ENCODE peak calls at places on chromosomes 12 and 14, in five cellular contexts. P is right lobe of liver, A is MM.1S, H is heart left ventricle, F is lung. D is an unnamed sample.

GRCh38 chr12:104155711-104156555 is 17.9 kb upstream of the NFYB start:
- DNase-seq in P (no peak), A (no peak), H (no peak), F (no peak), D (no peak)

GRCh38 chr14:22557846-22558220 is 31.2 kb downstream of the DAD1 start:
- DNase-seq in P (no peak), A (no peak), H (no peak), F (no peak), D (no peak)

GRCh38 chr12:3453947-3454675 is 36.9 kb upstream of the PRMT8 start:
- DNase-seq in P (no peak), A (no peak), H (no peak), F (no peak), D (no peak)

GRCh38 chr14:24840204-24840893 is 206.4 kb upstream of the GZMB start:
- DNase-seq in P (no peak), A (no peak), H (no peak), F (no peak), D (no peak)

GRCh38 chr12:38484821-38485220 is 168.2 kb downstream of the ALG10B start:
- DNase-seq in P (no peak), A (no peak), H (no peak), F (no peak), D (no peak)

GRCh38 chr12:85606455-85606854 is 229.8 kb downstream of the RASSF9 start:
- DNase-seq in P (no peak), A (no peak), H (no peak), F (no peak), D (no peak)

GRCh38 chr12:10363922-10364838 is 25.7 kb downstream of the KLRK1 start:
- DNase-seq in P (no peak), A (peak), H (peak), F (no peak), D (peak)

GRCh38 chr12:57604454-57605307 is at the start of gene DTX3:
- DNase-seq in P (no peak), A (peak), H (peak), F (no peak), D (peak)

GRCh38 chr12:101779200-101779599 is 39.9 kb upstream of the SYCP3 start:
- DNase-seq in P (no peak), A (no peak), H (no peak), F (no peak), D (no peak)

GRCh38 chr12:93979189-93979588 is 169.2 kb upstream of the PLXNC1 start:
- DNase-seq in P (no peak), A (peak), H (no peak), F (no peak), D (peak)

GRCh38 chr12:12559699-12560296 is 2.9 kb downstream of the DUSP16 start:
- DNase-seq in P (no peak), A (no peak), H (no peak), F (no peak), D (no peak)

GRCh38 chr14:86055512-86055911 is 525.6 kb downstream of the FLRT2 start:
- DNase-seq in P (no peak), A (no peak), H (no peak), F (no peak), D (no peak)

GRCh38 chr14:50560929-50561280 is 960 bp downstream of the ATL1 start:
- DNase-seq in P (peak), A (no peak), H (peak), F (peak), D (peak)

GRCh38 chr14:64801800-64802199 is 77.9 kb downstream of the SPTB start:
- DNase-seq in P (no peak), A (no peak), H (no peak), F (no peak), D (peak)

GRCh38 chr14:92693998-92694780 is 54.2 kb downstream of the LGMN start:
- DNase-seq in P (peak), A (no peak), H (peak), F (no peak), D (no peak)

GRCh38 chr12:109475993-109476806 is 900 bp downstream of the KCTD10 start:
- DNase-seq in P (no peak), A (no peak), H (no peak), F (no peak), D (no peak)

GRCh38 chr12:122062832-122063690 is 15.5 kb upstream of the MLXIP start:
- DNase-seq in P (peak), A (no peak), H (no peak), F (no peak), D (peak)

GRCh38 chr14:95065411-95065810 is 91.9 kb downstream of the DICER1 start:
- DNase-seq in P (no peak), A (no peak), H (no peak), F (no peak), D (no peak)

GRCh38 chr12:123050331-123050809 is 69.9 kb downstream of the ARL6IP4 start:
- DNase-seq in P (peak), A (no peak), H (no peak), F (no peak), D (no peak)

GRCh38 chr14:53963491-53964227 is 7.0 kb upstream of the BMP4 start:
- DNase-seq in P (peak), A (no peak), H (no peak), F (peak), D (peak)

GRCh38 chr14:105475269-105475915 is 771 bp downstream of the CRIP2 start:
- DNase-seq in P (peak), A (no peak), H (peak), F (no peak), D (no peak)

GRCh38 chr12:53388932-53389331 is 9.0 kb downstream of the SP1 start:
- DNase-seq in P (no peak), A (no peak), H (no peak), F (no peak), D (no peak)
- H3K4me3 ChIP-seq in P (no peak), A (no peak), H (peak), F (no peak), D (no peak)

GRCh38 chr12:24997970-24998582 is 49.2 kb upstream of the BCAT1 start:
- DNase-seq in P (no peak), A (peak), H (no peak), F (no peak), D (no peak)
- H3K4me3 ChIP-seq in P (no peak), A (peak), H (no peak), F (no peak), D (no peak)

DNA sequence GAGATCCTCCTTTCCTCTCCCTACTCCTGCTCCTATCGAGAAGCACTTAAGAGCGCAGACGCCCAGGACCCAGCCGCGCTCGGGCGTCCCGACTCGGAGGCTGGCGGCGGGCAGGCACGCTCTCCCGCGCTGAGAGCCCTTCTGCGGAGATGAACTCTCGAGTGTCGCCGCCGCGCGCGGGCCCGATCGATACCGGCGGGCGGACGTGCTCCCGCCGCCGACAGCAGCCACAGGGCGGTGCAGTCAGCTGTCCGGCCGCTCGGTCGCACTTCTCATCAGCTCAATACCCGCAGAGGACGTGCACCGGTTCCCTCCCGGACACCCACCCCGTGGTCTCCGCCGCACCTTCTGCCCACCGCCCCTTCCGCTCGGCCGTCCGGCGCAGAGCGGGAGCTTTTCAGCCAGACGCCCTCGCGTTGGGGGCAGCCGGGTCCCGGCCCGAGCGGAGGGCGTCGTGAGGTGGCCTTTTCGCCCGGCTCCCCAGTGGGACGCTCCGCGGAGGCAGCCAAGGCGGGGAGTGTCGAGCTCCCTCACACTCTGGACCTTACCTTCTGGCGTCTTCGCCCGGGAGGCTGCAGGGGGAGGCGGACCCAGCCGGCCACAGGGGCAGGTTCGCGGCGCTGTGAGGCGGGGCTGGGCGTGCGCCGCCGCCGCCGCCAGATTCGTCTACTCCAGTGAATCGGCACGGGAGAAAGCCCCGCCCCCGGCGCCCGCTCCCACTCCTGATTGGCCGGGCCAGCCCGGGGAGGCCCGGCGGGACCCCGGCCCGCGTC is 421 bp upstream of the INSM2 start:
- DNase-seq in P (peak), A (peak), H (peak), F (peak), D (peak)
- H3K4me3 ChIP-seq in P (peak), A (peak), H (peak), F (peak), D (peak)

DNA sequence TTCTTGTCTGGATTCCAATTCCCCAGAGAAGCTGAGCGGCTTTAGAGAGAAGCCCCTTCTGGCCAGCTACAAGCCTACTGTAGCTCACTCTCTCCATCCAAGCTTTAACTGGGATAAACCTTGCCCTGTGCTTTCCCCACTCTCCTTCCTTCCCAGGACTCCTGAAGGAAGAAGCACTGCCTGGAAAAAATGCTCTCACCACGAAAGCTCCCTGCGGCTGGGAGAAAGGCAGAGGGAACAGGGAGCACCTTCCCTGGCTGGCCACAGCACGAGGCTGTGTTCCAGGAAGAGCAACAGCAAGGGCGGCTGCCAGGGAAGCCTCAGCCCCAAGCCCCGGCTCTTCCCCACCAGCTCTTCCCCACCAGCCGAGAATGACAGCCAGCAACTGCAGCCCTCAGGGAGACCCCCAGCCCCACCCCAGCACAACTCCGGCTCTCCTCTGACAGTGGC is 40.8 kb upstream of the PNMA1 start:
- DNase-seq in P (peak), A (no peak), H (peak), F (no peak), D (peak)
- H3K4me3 ChIP-seq in P (no peak), A (no peak), H (peak), F (no peak), D (no peak)

DNA sequence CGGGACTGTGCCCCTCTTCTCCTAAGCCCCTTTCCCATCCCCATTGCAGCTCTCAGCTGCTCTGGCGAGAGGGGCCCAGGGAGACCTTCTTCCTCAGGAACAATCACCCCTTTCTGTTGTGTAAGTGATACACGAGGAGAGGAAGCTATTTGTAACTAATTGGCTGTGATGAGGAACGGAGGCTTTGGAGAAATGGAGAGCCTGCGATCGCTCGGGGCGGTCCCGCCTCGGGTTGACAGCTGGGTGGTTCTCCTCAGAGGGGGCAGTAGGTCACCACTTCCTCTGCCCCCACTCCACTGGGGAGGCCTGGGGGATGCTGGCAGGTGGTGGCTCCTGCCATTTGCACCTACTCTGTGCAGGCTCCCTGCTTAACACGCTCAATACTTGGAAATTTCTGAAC is 6.7 kb upstream of the PGF start:
- DNase-seq in P (no peak), A (no peak), H (no peak), F (no peak), D (no peak)
- H3K4me3 ChIP-seq in P (no peak), A (no peak), H (no peak), F (no peak), D (no peak)

D was measured in body of pancreas.